ENCODE peak calls at places on chromosome 21, in seven cellular contexts. Q, J, L, A, G, Y and D are unnamed samples.

GRCh38 chr21:14942801-14943490 is 121.9 kb downstream of the NRIP1 start:
- DNase-seq in J (no peak), L (no peak), G (peak), Y (no peak), A (no peak), Q (peak), D (no peak)

GRCh38 chr21:33115586-33116541 is 45.9 kb downstream of the OLIG1 start:
- DNase-seq in J (no peak), G (no peak), L (no peak), A (no peak), Y (no peak), Q (no peak), D (peak)

GRCh38 chr21:45542242-45542666 is at the start of gene SLC19A1:
- DNase-seq in L (peak), A (peak), J (peak), Q (peak), G (peak), Y (no peak), D (peak)

GRCh38 chr21:45906859-45907258 is 74.7 kb upstream of the COL6A1 start:
- DNase-seq in L (no peak), G (no peak), A (no peak), J (no peak), Q (no peak), Y (no peak), D (no peak)

GRCh38 chr21:46118305-46118870 is 20.5 kb downstream of the COL6A2 start:
- DNase-seq in G (no peak), Y (no peak), L (no peak), J (peak), Q (no peak), A (no peak), D (no peak)

GRCh38 chr21:34669149-34669879 is 520 bp downstream of the CLIC6 start:
- DNase-seq in G (no peak), Y (no peak), Q (no peak), A (peak), J (peak), L (no peak), D (peak)

GRCh38 chr21:35027558-35028450 is 21.3 kb downstream of the RUNX1 start:
- DNase-seq in Q (no peak), A (no peak), J (no peak), L (peak), Y (no peak), G (no peak), D (no peak)

GRCh38 chr21:45938453-45938755 is 43.2 kb upstream of the COL6A1 start:
- DNase-seq in A (no peak), Y (no peak), G (no peak), J (peak), Q (no peak), L (no peak), D (no peak)

GRCh38 chr21:33691945-33692594 is 49.8 kb downstream of the ITSN1 start:
- DNase-seq in G (peak), A (no peak), L (no peak), Y (no peak), J (no peak), Q (no peak), D (no peak)

GRCh38 chr21:34302496-34302895 is 61.3 kb upstream of the KCNE2 start:
- DNase-seq in G (peak), A (no peak), Y (no peak), L (no peak), J (no peak), Q (peak), D (no peak)

GRCh38 chr21:17802568-17802967 is 16.6 kb downstream of the C21orf91 start:
- DNase-seq in L (no peak), G (peak), A (no peak), Y (no peak), Q (peak), J (no peak), D (no peak)

GRCh38 chr21:46061063-46061462 is 36.8 kb upstream of the COL6A2 start:
- DNase-seq in Y (no peak), Q (no peak), A (no peak), G (no peak), J (peak), L (no peak), D (no peak)

GRCh38 chr21:36428789-36429671 is 43.8 kb downstream of the CHAF1B start:
- DNase-seq in G (no peak), Y (no peak), L (no peak), Q (no peak), J (no peak), A (no peak), D (no peak)

GRCh38 chr21:41016472-41016871 is 151.5 kb upstream of the BACE2 start:
- DNase-seq in Y (no peak), A (no peak), J (no peak), L (no peak), G (no peak), Q (no peak), D (no peak)

GRCh38 chr21:17900281-17900989 is 81.3 kb upstream of the C21orf91 start:
- DNase-seq in A (no peak), Y (no peak), Q (no peak), J (no peak), L (no peak), G (no peak), D (no peak)

GRCh38 chr21:26887241-26887640 is 42.0 kb upstream of the ADAMTS1 start:
- DNase-seq in Y (no peak), Q (peak), A (no peak), L (no peak), G (peak), J (no peak), D (no peak)

GRCh38 chr21:17708541-17709265 is 96.0 kb upstream of the BTG3 start:
- DNase-seq in L (no peak), G (no peak), J (no peak), Y (no peak), A (no peak), Q (peak), D (no peak)

GRCh38 chr21:43370091-43370658 is 56.8 kb downstream of the SIK1 start:
- DNase-seq in Y (no peak), G (peak), A (no peak), Q (peak), J (no peak), L (no peak), D (no peak)

GRCh38 chr21:16535100-16535418 is 805.3 kb downstream of the USP25 start:
- DNase-seq in J (no peak), L (no peak), G (peak), Y (no peak), Q (peak), A (no peak), D (no peak)

GRCh38 chr21:17679002-17679600 is 66.4 kb upstream of the BTG3 start:
- DNase-seq in G (peak), Q (peak), Y (no peak), J (no peak), L (peak), A (no peak), D (peak)

GRCh38 chr21:17925900-17926299 is 106.7 kb upstream of the C21orf91 start:
- DNase-seq in Q (peak), L (peak), A (no peak), Y (no peak), G (peak), J (no peak), D (peak)

GRCh38 chr21:29174607-29175013 is 44.2 kb downstream of the MAP3K7CL start:
- DNase-seq in L (no peak), A (no peak), G (peak), J (no peak), Q (no peak), Y (no peak), D (no peak)

GRCh38 chr21:42435833-42436232 is 32.1 kb downstream of the UBASH3A start:
- DNase-seq in A (no peak), L (no peak), Y (no peak), J (no peak), Q (no peak), G (no peak), D (no peak)

GRCh38 chr21:33898546-33898945 is 17.1 kb downstream of the ATP5PO start:
- DNase-seq in G (peak), A (no peak), Q (peak), L (no peak), J (no peak), Y (no peak), D (no peak)